ENCODE peak calls at places on chromosome 15, in six cellular contexts. C is AG10803, N is AG04449, M is omental fat pad, W is ovary, Q is WTC11. R is an unnamed sample.

GRCh38 chr15:76150508-76150907 is 90.7 kb downstream of the TMEM266 start:
- DNase-seq in Q (no peak), M (no peak), C (no peak), N (no peak), W (no peak), R (no peak)

GRCh38 chr15:42202653-42203052 is 5.5 kb downstream of the VPS39 start:
- DNase-seq in C (no peak), M (no peak), N (no peak), W (no peak), Q (no peak), R (no peak)

GRCh38 chr15:68593826-68594532 is 15.2 kb downstream of the CORO2B start:
- DNase-seq in M (no peak), C (no peak), N (no peak), Q (no peak), W (no peak), R (no peak)

GRCh38 chr15:98581715-98582114 is 66.6 kb upstream of the IGF1R start:
- DNase-seq in Q (no peak), C (no peak), N (no peak), W (no peak), M (no peak), R (no peak)

GRCh38 chr15:36994809-36995208 is 105.5 kb downstream of the MEIS2 start:
- DNase-seq in C (no peak), Q (no peak), M (no peak), N (no peak), W (no peak), R (no peak)

GRCh38 chr15:79090487-79091203 is at the start of gene RASGRF1:
- DNase-seq in C (no peak), N (no peak), M (no peak), Q (peak), W (no peak), R (peak)

GRCh38 chr15:60673918-60674558 is 195.1 kb upstream of the ICE2 start:
- DNase-seq in Q (no peak), N (peak), M (peak), W (no peak), C (peak), R (no peak)

GRCh38 chr15:28955160-28955502 is 69.4 kb downstream of the APBA2 start:
- DNase-seq in Q (no peak), M (no peak), C (no peak), N (peak), W (no peak), R (no peak)

GRCh38 chr15:85706779-85707518 is 87.8 kb downstream of the KLHL25 start:
- DNase-seq in N (no peak), Q (no peak), M (no peak), C (peak), W (peak), R (peak)

GRCh38 chr15:70098461-70099166 is 897 bp upstream of the TLE3 start:
- DNase-seq in W (peak), C (no peak), N (no peak), M (no peak), Q (peak), R (no peak)

GRCh38 chr15:70098170-70098460 is 398 bp upstream of the TLE3 start:
- DNase-seq in N (no peak), M (no peak), W (no peak), C (no peak), Q (no peak), R (no peak)

GRCh38 chr15:70096215-70096974 is 1.3 kb downstream of the TLE3 start:
- DNase-seq in W (peak), C (peak), N (no peak), M (no peak), Q (peak), R (peak)

GRCh38 chr15:70096975-70097336 is 761 bp downstream of the TLE3 start:
- DNase-seq in N (no peak), C (no peak), Q (no peak), W (no peak), M (no peak), R (no peak)

GRCh38 chr15:70097337-70098169 is at the start of gene TLE3:
- DNase-seq in W (peak), N (peak), Q (peak), M (peak), C (peak), R (peak)
- TF ChIP-seq CTCF in W (peak), N (peak), Q (no peak), M (no peak), C (peak), R (no peak)

DNA sequence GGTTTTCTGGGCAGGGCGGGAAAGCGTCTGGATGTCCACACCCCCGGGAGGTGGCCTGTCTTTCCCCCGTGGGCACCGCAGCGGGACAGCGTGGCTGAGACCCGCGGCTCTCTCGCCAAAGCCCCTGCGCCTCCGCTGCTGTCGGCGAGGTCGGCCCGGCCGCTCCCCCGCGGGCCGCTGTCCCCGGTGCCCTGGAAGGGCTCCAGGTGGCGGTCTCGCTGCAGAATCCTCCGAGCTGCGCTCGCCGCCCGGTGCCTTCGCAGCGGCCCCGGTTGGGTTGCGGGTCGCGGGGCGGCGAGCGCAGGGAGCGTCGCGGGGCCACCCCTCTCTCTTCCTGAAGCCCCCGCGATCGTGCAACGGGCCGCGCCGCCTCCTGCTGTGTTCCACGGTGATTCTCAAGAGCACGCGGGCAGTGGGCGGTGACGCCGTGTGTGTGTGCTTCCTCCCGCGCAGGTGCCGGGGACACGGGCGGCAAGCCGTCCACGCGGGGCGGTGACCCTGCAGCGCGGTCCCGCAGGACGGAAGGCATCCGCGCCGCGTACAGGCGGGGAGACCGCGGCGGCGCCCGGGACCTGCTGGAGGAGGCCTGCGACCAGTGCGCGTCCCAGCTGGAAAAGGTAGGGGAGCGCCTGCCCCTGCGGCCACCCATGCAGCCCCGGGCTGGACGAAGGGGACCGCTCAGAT is 54.3 kb downstream of the LRRK1 start:
- DNase-seq in N (no peak), M (no peak), C (no peak), W (no peak), Q (peak), R (peak)
- TF ChIP-seq CTCF in N (no peak), M (no peak), C (no peak), W (no peak), Q (no peak), R (no peak)

GRCh38 chr15:33699691-33700447 is 268.4 kb upstream of the CHRM5 start:
- DNase-seq in M (no peak), N (no peak), C (peak), Q (no peak), W (no peak), R (no peak)

GRCh38 chr15:33698128-33698527 is 270.2 kb upstream of the CHRM5 start:
- DNase-seq in M (no peak), W (no peak), C (no peak), Q (no peak), N (no peak), R (no peak)

GRCh38 chr15:33699145-33699544 is 269.2 kb upstream of the CHRM5 start:
- DNase-seq in C (no peak), M (no peak), W (no peak), N (no peak), Q (no peak), R (no peak)

GRCh38 chr15:33700695-33701303 is 267.5 kb upstream of the CHRM5 start:
- DNase-seq in M (no peak), Q (peak), W (peak), N (peak), C (peak), R (peak)

GRCh38 chr15:33701304-33701696 is 267.0 kb upstream of the CHRM5 start:
- DNase-seq in Q (no peak), N (no peak), C (no peak), M (no peak), W (no peak), R (no peak)
- TF ChIP-seq CTCF in Q (no peak), N (no peak), C (no peak), M (no peak), W (no peak), R (no peak)

GRCh38 chr15:48647963-48648362 is 2.5 kb upstream of the FBN1 start:
- DNase-seq in M (no peak), W (peak), Q (no peak), N (no peak), C (peak), R (peak)
- TF ChIP-seq CTCF in M (no peak), W (no peak), Q (no peak), N (peak), C (peak), R (no peak)

GRCh38 chr15:52336530-52336929 is 40.9 kb upstream of the MYO5C start:
- DNase-seq in C (no peak), Q (no peak), M (no peak), N (no peak), W (no peak), R (no peak)
- TF ChIP-seq CTCF in C (no peak), Q (no peak), M (no peak), N (no peak), W (no peak), R (no peak)

GRCh38 chr15:80087104-80087503 is 27.6 kb downstream of the ZFAND6 start:
- DNase-seq in W (no peak), M (no peak), C (no peak), N (no peak), Q (no peak), R (no peak)

GRCh38 chr15:80093854-80094418 is 34.5 kb downstream of the ZFAND6 start:
- DNase-seq in W (peak), N (no peak), Q (peak), M (peak), C (no peak), R (no peak)

GRCh38 chr15:80090041-80090440 is 30.6 kb downstream of the ZFAND6 start:
- DNase-seq in Q (no peak), N (no peak), C (no peak), W (no peak), M (no peak), R (no peak)

GRCh38 chr15:80095511-80095910 is 36.0 kb downstream of the ZFAND6 start:
- DNase-seq in C (no peak), W (no peak), N (no peak), Q (no peak), M (no peak), R (no peak)

GRCh38 chr15:80090879-80091503 is 31.5 kb downstream of the ZFAND6 start:
- DNase-seq in N (no peak), M (no peak), W (no peak), Q (no peak), C (no peak), R (no peak)
- TF ChIP-seq CTCF in N (peak), M (no peak), W (no peak), Q (no peak), C (peak), R (peak)

GRCh38 chr15:89007989-89008388 is 80.3 kb upstream of the ABHD2 start:
- DNase-seq in M (no peak), W (no peak), C (no peak), N (no peak), Q (no peak), R (no peak)

GRCh38 chr15:89002830-89003229 is 85.4 kb upstream of the ABHD2 start:
- DNase-seq in C (no peak), Q (no peak), M (no peak), N (no peak), W (no peak), R (no peak)

GRCh38 chr15:89002281-89002761 is 85.9 kb upstream of the ABHD2 start:
- DNase-seq in W (peak), Q (no peak), M (no peak), N (peak), C (peak), R (peak)

GRCh38 chr15:89004726-89005030 is 83.6 kb upstream of the ABHD2 start:
- DNase-seq in N (no peak), C (no peak), W (no peak), M (no peak), Q (no peak), R (no peak)

DNA sequence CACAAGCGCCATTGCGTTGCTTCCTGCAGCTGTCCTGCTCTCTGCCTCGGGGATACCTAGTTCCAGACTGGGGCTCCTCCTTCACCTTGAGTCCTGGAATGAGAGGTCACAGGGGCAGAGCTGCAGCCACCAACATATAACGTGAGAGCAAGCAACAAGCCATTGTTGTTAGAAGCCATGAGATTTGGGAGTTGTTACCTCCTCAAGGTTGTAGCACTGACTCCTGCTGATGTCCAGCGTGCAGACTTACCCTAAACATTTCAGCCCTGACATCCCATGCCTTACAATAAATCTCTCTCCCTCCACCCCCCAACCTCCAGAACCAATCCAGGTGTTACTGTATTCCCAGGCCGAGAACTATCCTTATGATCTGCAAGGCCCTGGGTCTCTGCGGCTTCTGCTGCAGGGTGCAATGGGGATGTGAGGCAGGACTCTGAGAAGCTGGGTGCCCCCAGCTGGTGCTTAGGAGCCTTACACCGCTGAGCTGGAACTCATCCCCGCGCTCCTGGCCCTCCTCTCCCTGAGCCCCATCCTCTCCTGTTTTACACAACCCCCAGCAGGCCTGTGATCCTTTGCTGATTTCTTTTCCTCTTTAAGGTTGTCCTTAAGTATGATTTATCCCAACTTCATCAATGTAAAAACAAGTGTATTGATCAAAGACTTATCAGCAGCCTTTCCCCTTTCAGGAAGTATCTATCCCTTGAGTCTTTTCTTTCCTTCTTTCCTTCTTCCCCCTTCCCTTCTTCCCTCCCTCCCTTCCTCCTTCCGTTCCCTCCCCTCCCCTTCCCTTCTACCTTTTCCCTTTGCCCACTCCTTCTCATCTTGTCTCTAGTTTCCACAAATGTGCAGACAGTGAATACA is 84.2 kb upstream of the ABHD2 start:
- DNase-seq in N (no peak), Q (peak), W (no peak), C (peak), M (no peak), R (no peak)
- TF ChIP-seq CTCF in N (peak), Q (peak), W (no peak), C (peak), M (no peak), R (peak)

GRCh38 chr15:62928242-62928995 is 114.1 kb upstream of the TPM1 start:
- DNase-seq in C (peak), M (no peak), N (peak), W (no peak), Q (no peak), R (no peak)
- TF ChIP-seq CTCF in C (peak), M (no peak), N (peak), W (no peak), Q (no peak), R (no peak)